ENCODE peak calls at places on chromosomes 2 and 18, in four cellular contexts. B, G, F and V are unnamed samples. For H3K4me1, the result is how much of the 10 kb centered on the place peaks cover.

GRCh38 chr2:96841707-96842495 is 1.9 kb downstream of the ANKRD23 start:
- DNase-seq in F (no peak), B (no peak), G (no peak), V (no peak)

GRCh38 chr18:36420826-36421225 is 123.3 kb downstream of the FHOD3 start:
- DNase-seq in B (no peak), G (no peak), F (no peak), V (no peak)

GRCh38 chr2:197174539-197175094 is 136.0 kb downstream of the ANKRD44 start:
- DNase-seq in G (no peak), B (no peak), F (no peak), V (no peak)

GRCh38 chr2:80322337-80322920 is 17.9 kb upstream of the LRRTM1 start:
- DNase-seq in G (no peak), B (no peak), F (no peak), V (no peak)

GRCh38 chr2:37713258-37713700 is 41.8 kb upstream of the CDC42EP3 start:
- DNase-seq in G (no peak), F (no peak), B (no peak), V (no peak)

GRCh38 chr18:68596016-68596415 is 118.9 kb downstream of the TMX3 start:
- DNase-seq in G (no peak), F (no peak), B (no peak), V (no peak)

GRCh38 chr2:98324181-98324580 is 22.1 kb upstream of the CNGA3 start:
- DNase-seq in B (no peak), G (no peak), F (no peak), V (no peak)

GRCh38 chr2:201258666-201258999 is 1.7 kb upstream of the CASP8 start:
- DNase-seq in F (no peak), G (no peak), B (no peak), V (no peak)

GRCh38 chr18:63292844-63293683 is 26.5 kb downstream of the BCL2 start:
- DNase-seq in B (no peak), G (no peak), F (no peak), V (no peak)

GRCh38 chr2:85588218-85589044 is 4.2 kb downstream of the VAMP5 start:
- DNase-seq in B (no peak), G (no peak), F (no peak), V (no peak)
- H3K27ac ChIP-seq in B (no peak), G (no peak), F (peak), V (peak)

GRCh38 chr18:38491195-38491594 is 925.6 kb upstream of the CELF4 start:
- DNase-seq in G (no peak), B (no peak), F (no peak), V (no peak)

GRCh38 chr18:38496222-38496810 is 930.7 kb upstream of the CELF4 start:
- DNase-seq in G (no peak), F (no peak), B (no peak), V (no peak)

GRCh38 chr18:38497281-38497680 is 931.7 kb upstream of the CELF4 start:
- DNase-seq in G (no peak), F (no peak), B (no peak), V (no peak)

DNA sequence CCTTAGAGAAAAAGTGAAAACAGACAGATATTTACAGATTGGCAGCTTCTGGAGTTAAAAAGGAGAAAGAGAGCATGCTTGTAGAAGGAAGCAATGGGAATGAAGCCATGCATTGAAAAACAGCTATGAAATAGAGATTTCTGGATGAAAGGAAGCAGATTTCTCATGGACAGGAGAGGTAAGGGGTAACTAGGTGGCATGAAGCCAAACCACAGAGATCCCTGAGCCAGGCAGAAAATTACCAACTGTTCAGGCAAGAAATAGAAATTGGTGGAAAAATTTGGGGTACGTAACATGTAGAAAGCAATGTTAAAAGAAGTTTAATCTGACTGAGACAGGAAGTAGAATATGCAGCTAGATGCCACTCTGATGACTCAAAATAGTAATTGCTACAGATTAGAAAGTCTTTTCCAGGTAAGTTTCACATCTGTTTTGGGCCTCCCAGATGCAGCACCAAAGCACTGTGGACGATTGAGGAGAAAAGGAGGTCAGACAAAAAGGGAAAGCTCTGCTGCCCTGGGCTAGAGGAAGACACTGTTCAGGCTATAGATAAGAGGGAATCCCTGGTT is 928.5 kb upstream of the CELF4 start:
- DNase-seq in G (no peak), F (no peak), B (no peak), V (no peak)
- H3K4me3 ChIP-seq in G (no peak), F (no peak), B (no peak), V (no peak)

DNA sequence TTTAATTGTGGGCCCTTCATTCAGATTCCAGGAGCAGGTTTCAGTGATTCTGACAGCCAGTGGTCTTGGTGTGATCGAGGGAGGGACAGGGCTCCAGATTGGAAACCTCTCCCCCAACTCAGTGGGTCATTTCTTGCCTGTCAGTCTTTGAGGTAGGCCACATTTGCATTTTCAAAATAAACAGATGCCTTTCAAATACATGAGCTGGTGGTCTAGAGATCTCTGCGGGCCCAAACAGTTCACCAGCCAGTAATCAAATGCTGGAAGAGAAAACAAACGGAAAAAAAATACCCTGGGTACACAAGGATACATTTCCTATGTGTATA is 210.4 kb upstream of the SP5 start:
- DNase-seq in B (no peak), G (no peak), F (no peak), V (no peak)
- H3K4me1 ChIP-seq in B (under half), G (under half), F (under half), V (under half)

DNA sequence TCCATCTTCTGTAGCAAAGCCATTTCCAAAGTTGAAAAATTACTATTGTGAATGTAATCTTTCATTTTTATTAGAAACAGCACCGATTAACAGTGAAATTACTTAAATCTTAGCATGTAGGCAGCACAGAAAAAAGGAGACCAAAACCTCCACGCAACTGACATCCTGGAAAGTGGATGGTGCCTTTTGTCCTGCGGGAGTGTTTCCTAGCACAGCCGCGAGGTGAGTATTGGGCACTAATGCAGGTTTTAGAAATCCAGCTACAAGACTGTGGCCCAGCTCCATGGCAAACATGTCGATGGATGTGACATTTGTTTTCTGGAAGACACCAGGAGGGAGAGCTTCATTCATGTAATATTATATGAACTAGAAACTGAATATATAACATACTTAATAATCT is 86.9 kb downstream of the MBP start:
- DNase-seq in G (no peak), B (no peak), F (no peak), V (no peak)
- H3K27ac ChIP-seq in G (no peak), B (no peak), F (no peak), V (no peak)

DNA sequence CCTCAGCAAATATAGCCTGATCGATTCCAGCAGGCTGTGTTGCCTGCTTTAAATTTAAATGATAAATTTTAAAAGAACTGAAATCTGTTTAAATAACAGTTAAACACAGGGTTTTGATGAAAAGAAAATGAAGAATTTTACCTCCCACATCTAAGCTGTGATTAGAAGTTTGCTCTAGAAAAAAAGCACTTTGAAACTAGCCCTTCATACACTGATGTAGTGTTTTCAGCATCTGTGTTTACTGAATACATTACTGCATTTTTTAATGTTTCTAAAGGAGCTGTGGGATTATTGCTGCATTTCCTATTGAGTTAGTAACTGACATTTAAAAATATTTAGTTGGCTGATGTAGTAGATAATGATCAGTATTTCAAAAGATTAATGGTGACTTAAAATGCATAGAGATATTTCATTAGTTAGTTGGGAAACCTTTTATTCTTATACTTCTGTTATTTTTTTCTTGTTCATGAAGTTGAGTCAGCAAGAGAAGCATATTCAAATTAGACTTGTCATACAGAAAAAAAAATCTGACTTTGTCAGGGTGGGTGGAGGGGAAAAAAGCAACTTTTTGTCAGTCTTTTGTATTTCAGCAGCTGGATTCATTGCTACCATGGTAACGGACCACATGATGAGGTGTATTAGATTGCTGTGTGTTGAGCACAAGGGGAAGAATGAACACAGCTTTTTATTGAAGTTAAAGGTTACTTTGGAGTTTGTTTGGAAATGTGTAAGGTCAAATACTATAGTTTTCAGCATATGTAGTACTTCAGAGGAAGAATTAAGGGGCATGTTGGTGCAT is at the start of gene DTNA:
- DNase-seq in F (no peak), G (no peak), B (no peak), V (no peak)
- H3K4me3 ChIP-seq in F (peak), G (no peak), B (no peak), V (peak)